ENCODE peak calls at places on chromosomes 6 and 20, in ten cellular contexts. M, R, P, U, T, A, C, V, F and W are unnamed samples.

GRCh38 chr6:14596410-14596809 is 478.8 kb downstream of the CD83 start:
- DNase-seq in F (no peak), M (peak), T (peak), A (no peak), P (no peak), U (no peak), V (peak), C (peak), R (peak), W (peak)

GRCh38 chr20:57514273-57514751 is 10.6 kb downstream of the CTCFL start:
- DNase-seq in V (peak), F (no peak), U (peak), P (peak), A (no peak), T (peak), R (peak), M (no peak), C (peak), W (no peak)

GRCh38 chr20:8132632-8133587 is 844 bp downstream of the PLCB1 start:
- DNase-seq in P (peak), V (no peak), F (no peak), U (no peak), R (no peak), T (no peak), A (no peak), M (no peak), C (no peak), W (no peak)

GRCh38 chr6:169579712-169580111 is 122.1 kb downstream of the WDR27 start:
- DNase-seq in U (no peak), M (no peak), T (no peak), V (no peak), R (peak), A (no peak), P (no peak), C (no peak), F (no peak), W (no peak)

GRCh38 chr20:64236137-64237088 is 19.1 kb upstream of the PCMTD2 start:
- DNase-seq in V (no peak), P (no peak), R (no peak), U (no peak), A (no peak), T (no peak), C (no peak), F (no peak), M (no peak), W (no peak)

GRCh38 chr20:33914871-33915270 is 78.8 kb upstream of the RALY start:
- DNase-seq in F (peak), A (no peak), C (peak), T (peak), M (no peak), R (peak), P (no peak), V (peak), U (no peak), W (no peak)

GRCh38 chr20:17678886-17679285 is 3.2 kb downstream of the RRBP1 start:
- DNase-seq in U (no peak), F (no peak), C (no peak), T (no peak), P (no peak), A (no peak), M (no peak), V (no peak), R (no peak), W (no peak)

GRCh38 chr6:81643156-81643555 is 109.3 kb downstream of the TENT5A start:
- DNase-seq in C (no peak), V (no peak), M (no peak), P (no peak), A (no peak), U (no peak), T (no peak), F (no peak), R (no peak), W (no peak)

GRCh38 chr20:49115565-49115964 is 69.5 kb downstream of the CSE1L start:
- DNase-seq in C (peak), F (no peak), V (no peak), M (no peak), U (no peak), T (peak), P (no peak), A (no peak), R (no peak), W (no peak)

GRCh38 chr6:75759207-75759606 is 10.2 kb downstream of the MYO6 start:
- DNase-seq in P (no peak), R (no peak), A (no peak), M (no peak), C (no peak), T (no peak), U (no peak), V (no peak), F (no peak), W (no peak)

GRCh38 chr20:58790440-58790839 is 60.3 kb downstream of the GNAS-AS1 start:
- DNase-seq in U (no peak), A (no peak), M (peak), T (no peak), V (peak), F (no peak), R (peak), C (peak), P (no peak), W (no peak)

GRCh38 chr6:169887529-169888140 is 136.2 kb downstream of the ERMARD start:
- DNase-seq in A (no peak), M (no peak), C (no peak), U (no peak), V (no peak), P (no peak), R (peak), T (no peak), F (no peak), W (no peak)

GRCh38 chr20:62481441-62482135 is 5.8 kb upstream of the GATA5 start:
- DNase-seq in U (no peak), V (no peak), T (no peak), C (no peak), M (no peak), A (no peak), P (no peak), F (no peak), R (no peak), W (no peak)

GRCh38 chr6:45920819-45921511 is 94.7 kb downstream of the CLIC5 start:
- DNase-seq in P (no peak), M (no peak), R (no peak), V (peak), C (peak), U (no peak), T (no peak), F (no peak), A (no peak), W (no peak)

GRCh38 chr6:324729-325125 is 32.4 kb downstream of the DUSP22 start:
- DNase-seq in U (no peak), A (no peak), T (no peak), R (no peak), M (no peak), P (no peak), C (no peak), F (no peak), V (no peak), W (no peak)

GRCh38 chr6:70314240-70314639 is 11.4 kb upstream of the COL9A1 start:
- DNase-seq in R (no peak), F (no peak), P (no peak), T (no peak), M (no peak), V (no peak), U (no peak), C (no peak), A (no peak), W (no peak)

GRCh38 chr6:14966111-14966901 is 279.6 kb upstream of the JARID2 start:
- DNase-seq in V (peak), C (peak), U (no peak), F (no peak), R (no peak), T (no peak), M (no peak), A (no peak), P (no peak), W (no peak)

GRCh38 chr6:99746261-99746895 is 139.7 kb downstream of the PRDM13 start:
- DNase-seq in R (peak), T (peak), U (peak), C (peak), F (peak), P (peak), M (peak), A (peak), V (peak), W (peak)

GRCh38 chr6:36676142-36677058 is 2.1 kb upstream of the CDKN1A start:
- DNase-seq in P (no peak), V (peak), T (no peak), M (no peak), A (no peak), F (no peak), C (peak), R (peak), U (no peak), W (no peak)

GRCh38 chr6:119079288-119079809 is 885 bp upstream of the FAM184A start:
- DNase-seq in M (no peak), A (no peak), C (peak), F (no peak), R (peak), V (peak), P (no peak), T (peak), U (no peak), W (no peak)

GRCh38 chr6:73565767-73566485 is 45.1 kb upstream of the EEF1A1 start:
- DNase-seq in V (no peak), F (no peak), C (peak), M (no peak), T (no peak), A (no peak), R (no peak), U (no peak), P (no peak), W (no peak)

GRCh38 chr6:108727966-108728730 is 120.1 kb upstream of the ARMC2 start:
- DNase-seq in T (no peak), F (no peak), M (no peak), V (no peak), A (no peak), C (no peak), R (no peak), U (no peak), P (no peak), W (no peak)

GRCh38 chr20:47674145-47674544 is 111.1 kb downstream of the SULF2 start:
- DNase-seq in F (no peak), P (no peak), A (no peak), R (no peak), U (no peak), T (no peak), V (no peak), C (no peak), M (no peak), W (no peak)

GRCh38 chr6:110629153-110629552 is 152.7 kb upstream of the SLC22A16 start:
- DNase-seq in R (no peak), M (no peak), F (no peak), C (no peak), T (no peak), V (no peak), P (no peak), U (no peak), A (no peak), W (no peak)